ENCODE peak calls at places on chromosomes 11 and 22, in nine cellular contexts. P is HFF-Myc, O is IMR-90, V is AG10803, H is WTC11, E is A549, Y is PC-3, J is endothelial cell, B is mammary epithelial cell. C is an unnamed sample.

GRCh38 chr11:100663583-100663982 is 23.5 kb upstream of the ARHGAP42 start:
- DNase-seq in P (no peak), O (no peak), V (no peak), H (no peak), E (no peak), Y (no peak), J (no peak), B (no peak), C (no peak)

GRCh38 chr11:10323793-10324170 is 18.9 kb downstream of the ADM start:
- DNase-seq in P (no peak), O (peak), V (peak), H (no peak), E (no peak), Y (peak), J (no peak), B (peak), C (no peak)

GRCh38 chr11:1130276-1131032 is 27.3 kb upstream of the MUC5AC start:
- DNase-seq in P (no peak), O (no peak), V (no peak), H (no peak), E (no peak), Y (no peak), J (no peak), B (no peak), C (no peak)

GRCh38 chr11:1654388-1655167 is 25.0 kb downstream of the KRTAP5-5 start:
- DNase-seq in P (no peak), O (no peak), V (no peak), H (no peak), E (no peak), Y (no peak), J (no peak), B (no peak), C (no peak)

GRCh38 chr22:25060522-25061071 is 108.1 kb downstream of the KIAA1671 start:
- DNase-seq in P (no peak), O (no peak), V (no peak), H (no peak), E (no peak), Y (no peak), J (no peak), B (no peak), C (no peak)

GRCh38 chr11:12397953-12398352 is 20.6 kb downstream of the PARVA start:
- DNase-seq in P (peak), O (peak), V (peak), H (no peak), E (peak), Y (peak), J (no peak), B (no peak), C (peak)

GRCh38 chr22:23786752-23787599 is at the start of gene SMARCB1:
- DNase-seq in P (no peak), O (peak), V (peak), H (peak), E (peak), Y (peak), J (peak), B (peak), C (peak)

GRCh38 chr22:41280854-41281253 is 5.1 kb downstream of the RANGAP1 start:
- DNase-seq in P (no peak), O (no peak), V (no peak), H (no peak), E (no peak), Y (no peak), J (no peak), B (no peak), C (no peak)

GRCh38 chr11:100574894-100575769 is 112.0 kb upstream of the ARHGAP42 start:
- DNase-seq in P (no peak), O (peak), V (peak), H (no peak), E (peak), Y (peak), J (no peak), B (peak), C (peak)

GRCh38 chr22:46852771-46853170 is 90.3 kb downstream of the TBC1D22A start:
- DNase-seq in P (no peak), O (no peak), V (no peak), H (no peak), E (no peak), Y (no peak), J (no peak), B (no peak), C (no peak)

GRCh38 chr11:74072721-74073120 is 63.8 kb upstream of the UCP3 start:
- DNase-seq in P (no peak), O (no peak), V (no peak), H (no peak), E (no peak), Y (no peak), J (no peak), B (no peak), C (no peak)

GRCh38 chr22:20089977-20090729 is 10.1 kb downstream of the DGCR8 start:
- DNase-seq in P (no peak), O (peak), V (peak), H (no peak), E (no peak), Y (no peak), J (no peak), B (no peak), C (no peak)

GRCh38 chr22:25477358-25477757 is 87.1 kb upstream of the GRK3 start:
- DNase-seq in P (no peak), O (no peak), V (no peak), H (no peak), E (no peak), Y (no peak), J (no peak), B (no peak), C (no peak)

GRCh38 chr11:34564406-34564805 is 50.8 kb upstream of the ELF5 start:
- DNase-seq in P (no peak), O (peak), V (no peak), H (no peak), E (no peak), Y (peak), J (no peak), B (peak), C (peak)

GRCh38 chr11:122246885-122247284 is 130.9 kb upstream of the BLID start:
- DNase-seq in P (no peak), O (peak), V (peak), H (no peak), E (no peak), Y (no peak), J (no peak), B (no peak), C (no peak)

GRCh38 chr11:128324051-128324481 is 263.3 kb downstream of the ETS1 start:
- DNase-seq in P (no peak), O (no peak), V (no peak), H (no peak), E (no peak), Y (no peak), J (no peak), B (no peak), C (no peak)

GRCh38 chr11:78188809-78189724 is at the start of gene USP35:
- DNase-seq in P (no peak), O (no peak), V (no peak), H (no peak), E (no peak), Y (no peak), J (no peak), B (no peak), C (peak)

GRCh38 chr11:110912437-110912836 is 200.2 kb upstream of the ARHGAP20 start:
- DNase-seq in P (no peak), O (no peak), V (no peak), H (no peak), E (no peak), Y (no peak), J (no peak), B (no peak), C (no peak)

GRCh38 chr11:8061555-8062428 is 19.2 kb upstream of the TUB start:
- DNase-seq in P (no peak), O (no peak), V (no peak), H (no peak), E (no peak), Y (no peak), J (no peak), B (no peak), C (no peak)

GRCh38 chr11:35337136-35337918 is 82.0 kb downstream of the SLC1A2 start:
- DNase-seq in P (peak), O (peak), V (peak), H (no peak), E (peak), Y (peak), J (no peak), B (peak), C (peak)

GRCh38 chr22:23204125-23204488 is 23.8 kb downstream of the BCR start:
- DNase-seq in P (no peak), O (no peak), V (no peak), H (no peak), E (no peak), Y (no peak), J (no peak), B (no peak), C (no peak)

GRCh38 chr11:57647960-57648776 is 1.5 kb downstream of the YPEL4 start:
- DNase-seq in P (no peak), O (no peak), V (no peak), H (no peak), E (no peak), Y (no peak), J (no peak), B (no peak), C (no peak)

GRCh38 chr11:66956689-66957290 is 1.4 kb downstream of the PC start:
- DNase-seq in P (peak), O (peak), V (peak), H (no peak), E (peak), Y (no peak), J (no peak), B (peak), C (peak)

GRCh38 chr22:28812491-28812890 is 12.1 kb upstream of the XBP1 start:
- DNase-seq in P (no peak), O (no peak), V (no peak), H (no peak), E (no peak), Y (no peak), J (no peak), B (no peak), C (no peak)

GRCh38 chr22:25409240-25409639 is 155.2 kb upstream of the GRK3 start:
- DNase-seq in P (no peak), O (no peak), V (no peak), H (no peak), E (no peak), Y (no peak), J (no peak), B (no peak), C (no peak)

GRCh38 chr11:28090052-28090749 is 17.8 kb downstream of the KIF18A start:
- DNase-seq in P (no peak), O (peak), V (peak), H (no peak), E (no peak), Y (peak), J (no peak), B (no peak), C (no peak)

GRCh38 chr11:20762112-20762511 is 92.7 kb downstream of the NELL1 start:
- DNase-seq in P (no peak), O (no peak), V (no peak), H (no peak), E (no peak), Y (no peak), J (no peak), B (no peak), C (no peak)

GRCh38 chr11:128279861-128280260 is 307.5 kb downstream of the ETS1 start:
- DNase-seq in P (no peak), O (peak), V (peak), H (no peak), E (no peak), Y (peak), J (no peak), B (peak), C (peak)

GRCh38 chr11:68424101-68424632 is 36.4 kb upstream of the PPP6R3 start:
- DNase-seq in P (no peak), O (no peak), V (no peak), H (no peak), E (no peak), Y (no peak), J (no peak), B (no peak), C (no peak)

GRCh38 chr22:37161442-37161841 is 11.7 kb upstream of the IL2RB start:
- DNase-seq in P (no peak), O (no peak), V (no peak), H (no peak), E (peak), Y (peak), J (no peak), B (no peak), C (no peak)

GRCh38 chr11:64750361-64751054 is 6.6 kb upstream of the RASGRP2 start:
- DNase-seq in P (no peak), O (no peak), V (no peak), H (no peak), E (no peak), Y (no peak), J (no peak), B (no peak), C (no peak)
- TF ChIP-seq CTCF in P (no peak), O (no peak), V (no peak), H (no peak), E (no peak), Y (peak), J (no peak), B (no peak), C (no peak)

GRCh38 chr22:39958916-39959639 is 1.1 kb upstream of the TMA7B start:
- DNase-seq in P (no peak), O (no peak), V (no peak), H (no peak), E (no peak), Y (no peak), J (no peak), B (no peak), C (no peak)

GRCh38 chr22:39960791-39961746 is 872 bp downstream of the TMA7B start:
- DNase-seq in P (peak), O (peak), V (peak), H (no peak), E (no peak), Y (peak), J (no peak), B (peak), C (peak)

GRCh38 chr22:39958009-39958711 is 2.0 kb upstream of the TMA7B start:
- DNase-seq in P (no peak), O (no peak), V (no peak), H (no peak), E (no peak), Y (no peak), J (no peak), B (no peak), C (no peak)

GRCh38 chr22:39962071-39962470 is 1.9 kb downstream of the TMA7B start:
- DNase-seq in P (no peak), O (no peak), V (no peak), H (no peak), E (no peak), Y (no peak), J (no peak), B (no peak), C (no peak)

GRCh38 chr22:39959640-39960447 is at the start of gene TMA7B:
- DNase-seq in P (peak), O (peak), V (peak), H (peak), E (peak), Y (peak), J (peak), B (peak), C (peak)
- TF ChIP-seq CTCF in P (peak), O (peak), V (peak), H (no peak), E (no peak), Y (peak), J (no peak), B (peak), C (peak)

GRCh38 chr11:6297831-6298230 is 22.5 kb downstream of the CAVIN3 start:
- DNase-seq in P (no peak), O (no peak), V (no peak), H (no peak), E (peak), Y (peak), J (no peak), B (no peak), C (peak)
- TF ChIP-seq CTCF in P (peak), O (peak), V (peak), H (no peak), E (peak), Y (peak), J (peak), B (peak), C (peak)

GRCh38 chr11:119306373-119306890 is 10.5 kb downstream of the MCAM start:
- DNase-seq in P (no peak), O (peak), V (peak), H (no peak), E (no peak), Y (no peak), J (no peak), B (no peak), C (peak)

GRCh38 chr11:119309411-119309810 is 7.5 kb downstream of the MCAM start:
- DNase-seq in P (no peak), O (no peak), V (no peak), H (no peak), E (no peak), Y (no peak), J (no peak), B (no peak), C (no peak)

GRCh38 chr11:119305556-119306372 is 11.2 kb downstream of the MCAM start:
- DNase-seq in P (no peak), O (no peak), V (no peak), H (no peak), E (no peak), Y (no peak), J (no peak), B (no peak), C (no peak)

GRCh38 chr11:119307974-119308373 is 9.0 kb downstream of the MCAM start:
- DNase-seq in P (no peak), O (no peak), V (no peak), H (no peak), E (no peak), Y (no peak), J (no peak), B (no peak), C (no peak)

GRCh38 chr11:119307219-119307618 is 9.7 kb downstream of the MCAM start:
- DNase-seq in P (no peak), O (no peak), V (no peak), H (no peak), E (no peak), Y (no peak), J (no peak), B (no peak), C (no peak)
- TF ChIP-seq CTCF in P (peak), O (peak), V (no peak), H (no peak), E (no peak), Y (peak), J (no peak), B (peak), C (no peak)

GRCh38 chr11:105230586-105230985 is 91.0 kb upstream of the CARD18 start:
- DNase-seq in P (no peak), O (no peak), V (no peak), H (no peak), E (no peak), Y (no peak), J (no peak), B (peak), C (peak)
- TF ChIP-seq CTCF in P (no peak), O (no peak), V (no peak), H (no peak), E (no peak), Y (no peak), J (no peak), B (no peak), C (no peak)

DNA sequence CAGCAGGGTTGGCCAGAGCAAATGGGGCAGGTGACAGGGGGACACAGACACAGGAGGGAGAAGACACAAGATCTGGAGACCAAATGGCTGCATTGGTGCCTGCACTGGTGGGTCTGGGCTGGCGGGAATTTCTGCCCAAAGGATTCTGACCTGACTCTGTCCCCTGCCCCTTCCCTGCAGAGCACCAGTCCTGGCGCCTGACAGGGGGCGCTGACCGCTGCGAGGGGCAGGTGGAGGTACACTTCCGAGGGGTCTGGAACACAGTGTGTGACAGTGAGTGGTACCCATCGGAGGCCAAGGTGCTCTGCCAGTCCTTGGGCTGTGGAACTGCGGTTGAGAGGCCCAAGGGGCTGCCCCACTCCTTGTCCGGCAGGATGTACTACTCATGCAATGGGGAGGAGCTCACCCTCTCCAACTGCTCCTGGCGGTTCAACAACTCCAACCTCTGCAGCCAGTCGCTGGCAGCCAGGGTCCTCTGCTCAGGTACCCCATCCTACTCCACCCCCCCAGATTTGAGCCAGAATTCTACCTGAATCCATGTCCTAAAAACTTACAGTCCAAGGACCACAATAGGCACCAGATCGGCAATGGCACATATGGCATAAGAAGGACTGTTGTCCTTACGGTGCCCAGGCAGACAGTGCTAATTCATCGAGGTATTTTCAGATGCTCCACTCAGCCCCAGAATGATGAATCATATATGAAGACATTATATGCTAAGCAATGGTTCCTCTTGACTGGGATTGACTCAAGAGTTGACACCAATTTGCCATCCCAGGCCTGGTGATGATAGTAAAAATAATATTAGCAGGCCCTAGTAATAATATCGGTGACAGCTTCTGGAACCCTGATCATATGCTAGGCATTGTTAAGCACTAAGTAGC is 38.2 kb downstream of the CD6 start:
- DNase-seq in P (no peak), O (no peak), V (no peak), H (no peak), E (no peak), Y (no peak), J (no peak), B (no peak), C (no peak)
- TF ChIP-seq CTCF in P (no peak), O (no peak), V (no peak), H (no peak), E (no peak), Y (no peak), J (no peak), B (no peak), C (no peak)

GRCh38 chr11:76380977-76381719 is at the start of the genes GVQW3 and THAP12:
- DNase-seq in P (peak), O (peak), V (peak), H (peak), E (peak), Y (peak), J (peak), B (peak), C (peak)
- TF ChIP-seq CTCF in P (no peak), O (no peak), V (no peak), H (no peak), E (peak), Y (peak), J (no peak), B (peak), C (peak)

GRCh38 chr11:3109434-3109833 is 52.2 kb upstream of the CARS1 start:
- DNase-seq in P (no peak), O (no peak), V (no peak), H (peak), E (no peak), Y (no peak), J (no peak), B (no peak), C (no peak)

GRCh38 chr11:3108183-3108721 is 51.0 kb upstream of the CARS1 start:
- DNase-seq in P (no peak), O (no peak), V (no peak), H (peak), E (no peak), Y (no peak), J (no peak), B (no peak), C (no peak)

GRCh38 chr11:3115321-3115720 is 49.8 kb downstream of the OSBPL5 start:
- DNase-seq in P (no peak), O (no peak), V (no peak), H (no peak), E (no peak), Y (no peak), J (no peak), B (no peak), C (peak)

GRCh38 chr11:3109921-3110706 is 52.9 kb upstream of the CARS1 start:
- DNase-seq in P (no peak), O (no peak), V (peak), H (peak), E (peak), Y (peak), J (peak), B (peak), C (peak)

DNA sequence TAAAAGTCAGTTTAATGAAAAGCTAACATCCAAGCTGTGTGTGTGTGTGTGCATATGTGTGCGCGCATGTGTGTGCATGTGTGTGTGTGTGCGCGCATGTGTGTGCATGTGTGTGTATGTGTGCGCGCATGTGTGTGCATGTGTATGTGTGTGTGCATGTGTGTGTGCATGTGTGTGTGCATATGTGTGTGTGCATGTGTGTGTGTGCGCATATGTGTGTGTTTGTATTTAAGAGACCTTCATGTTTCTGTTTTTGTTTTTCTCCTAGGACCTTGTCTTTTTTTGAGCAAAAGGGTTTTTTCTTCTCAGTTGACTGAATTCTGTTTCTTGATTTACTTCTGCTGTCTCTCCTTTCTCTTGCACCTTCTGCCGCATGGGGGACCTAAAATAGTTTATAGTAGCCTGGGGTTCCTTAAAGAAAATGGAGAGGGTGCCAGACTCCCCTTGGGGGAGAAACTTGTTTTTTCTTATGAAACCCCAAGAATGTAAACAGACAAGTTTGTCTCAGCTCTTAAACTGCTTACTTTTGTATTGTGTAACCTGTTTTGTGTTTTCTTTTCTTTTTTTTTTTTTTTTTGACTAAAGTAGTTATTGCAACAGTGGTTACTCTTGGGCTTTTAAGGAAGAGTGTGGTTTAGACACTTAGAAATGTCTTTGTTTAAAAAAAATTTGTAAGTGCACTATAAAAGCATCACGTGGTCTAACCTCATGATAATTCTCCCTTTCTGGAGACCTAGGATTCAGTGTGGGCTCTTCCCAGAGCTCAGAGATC is 53.0 kb downstream of the OSBPL5 start:
- DNase-seq in P (no peak), O (peak), V (peak), H (no peak), E (no peak), Y (no peak), J (no peak), B (no peak), C (peak)
- TF ChIP-seq CTCF in P (no peak), O (no peak), V (no peak), H (no peak), E (no peak), Y (no peak), J (no peak), B (no peak), C (no peak)

C was measured in MCF 10A.